ENCODE peak calls at places on chromosomes 13 and 19, in five cellular contexts. H is NT2/D1, G is BE2C, L is lung, U is SJCRH30. N is an unnamed sample. For H3K4me1 and H3K27me3, the result is how much of the 10 kb centered on the place peaks cover.

GRCh38 chr13:31495336-31495735 is 244.0 kb upstream of the RXFP2 start:
- DNase-seq in H (no peak), G (no peak), L (no peak), U (no peak), N (no peak)

GRCh38 chr13:83634601-83635000 is 247.7 kb downstream of the SLITRK1 start:
- DNase-seq in H (no peak), G (no peak), L (no peak), U (peak), N (no peak)

GRCh38 chr19:6483235-6483634 is 1.6 kb upstream of the DENND1C start:
- DNase-seq in H (no peak), G (no peak), L (no peak), U (no peak), N (no peak)

GRCh38 chr13:62358646-62358932 is 942.9 kb upstream of the PCDH20 start:
- DNase-seq in H (no peak), G (no peak), L (no peak), U (no peak), N (no peak)

GRCh38 chr13:34733720-34734119 is 208.3 kb upstream of the NBEA start:
- DNase-seq in H (no peak), G (no peak), L (no peak), U (no peak), N (peak)

GRCh38 chr13:34352958-34353357 is 535.0 kb downstream of the RFC3 start:
- DNase-seq in H (no peak), G (no peak), L (no peak), U (no peak), N (no peak)

GRCh38 chr13:97348569-97349100 is 85.3 kb upstream of the RAP2A start:
- DNase-seq in H (no peak), G (no peak), L (no peak), U (no peak), N (no peak)

GRCh38 chr19:39238944-39239343 is 5.9 kb downstream of the IFNL3 start:
- DNase-seq in H (no peak), G (no peak), L (no peak), U (no peak), N (no peak)

GRCh38 chr19:3284759-3285646 is 60.5 kb downstream of the CELF5 start:
- DNase-seq in H (peak), G (peak), L (peak), U (peak), N (peak)

GRCh38 chr13:47598340-47598911 is 402.6 kb downstream of the SUCLA2 start:
- DNase-seq in H (no peak), G (no peak), L (no peak), U (peak), N (no peak)

GRCh38 chr13:90461398-90461797 is 886.1 kb upstream of the MIR17HG start:
- DNase-seq in H (no peak), G (no peak), L (no peak), U (no peak), N (no peak)

GRCh38 chr19:7264858-7265257 is 29.4 kb downstream of the INSR start:
- DNase-seq in H (no peak), G (no peak), L (no peak), U (no peak), N (no peak)

GRCh38 chr13:95605426-95606125 is 38.9 kb downstream of the DZIP1 start:
- DNase-seq in H (no peak), G (no peak), L (no peak), U (no peak), N (no peak)

GRCh38 chr19:30817965-30818364 is 445.8 kb downstream of the ZNF536 start:
- DNase-seq in H (no peak), G (no peak), L (no peak), U (no peak), N (no peak)

GRCh38 chr19:47377208-47377701 is 28.1 kb downstream of the DHX34 start:
- DNase-seq in H (no peak), G (no peak), L (no peak), U (no peak), N (no peak)

GRCh38 chr13:36370108-36370429 is 23.9 kb upstream of the SPART start:
- DNase-seq in H (no peak), G (no peak), L (no peak), U (no peak), N (no peak)

GRCh38 chr13:64186503-64186902 is 2770.9 kb upstream of the PCDH20 start:
- DNase-seq in H (no peak), G (no peak), L (no peak), U (no peak), N (no peak)

GRCh38 chr13:61685683-61686013 is 270.0 kb upstream of the PCDH20 start:
- DNase-seq in H (peak), G (peak), L (no peak), U (peak), N (peak)

GRCh38 chr13:107450931-107451330 is 764.4 kb downstream of the LIG4 start:
- DNase-seq in H (no peak), G (peak), L (peak), U (no peak), N (no peak)

GRCh38 chr13:110005563-110005962 is 219.2 kb upstream of the IRS2 start:
- DNase-seq in H (no peak), G (no peak), L (no peak), U (no peak), N (no peak)

GRCh38 chr13:60274664-60275063 is 110.9 kb upstream of the DIAPH3 start:
- DNase-seq in H (no peak), G (no peak), L (no peak), U (no peak), N (no peak)

GRCh38 chr13:104357174-104357573 is 1291.0 kb upstream of the SLC10A2 start:
- DNase-seq in H (peak), G (no peak), L (no peak), U (peak), N (no peak)

GRCh38 chr13:33322474-33322827 is 36.9 kb upstream of the STARD13 start:
- DNase-seq in H (no peak), G (no peak), L (no peak), U (peak), N (no peak)

GRCh38 chr13:32256243-32256642 is 58.9 kb downstream of the ZAR1L start:
- DNase-seq in H (no peak), G (no peak), L (no peak), U (no peak), N (no peak)

GRCh38 chr13:50850445-50850844 is 7.0 kb upstream of the DLEU7 start:
- DNase-seq in H (no peak), G (no peak), L (no peak), U (no peak), N (no peak)

GRCh38 chr19:40674291-40674690 is 16.2 kb downstream of the NUMBL start:
- DNase-seq in H (no peak), G (no peak), L (no peak), U (no peak), N (no peak)

GRCh38 chr19:11481777-11482383 is 1.0 kb upstream of the ELAVL3 start:
- DNase-seq in H (peak), G (peak), L (peak), U (no peak), N (peak)

GRCh38 chr19:11480927-11481776 is at the start of gene ELAVL3:
- DNase-seq in H (peak), G (peak), L (no peak), U (no peak), N (no peak)

GRCh38 chr19:11479090-11479469 is 1.8 kb downstream of the ELAVL3 start:
- DNase-seq in H (no peak), G (no peak), L (no peak), U (no peak), N (no peak)

GRCh38 chr19:11479470-11480080 is 1.3 kb downstream of the ELAVL3 start:
- DNase-seq in H (peak), G (peak), L (no peak), U (no peak), N (peak)

GRCh38 chr19:11480081-11480926 is 542 bp downstream of the ELAVL3 start:
- DNase-seq in H (no peak), G (peak), L (no peak), U (no peak), N (no peak)
- H3K4me3 ChIP-seq in H (peak), G (peak), L (no peak), U (no peak), N (no peak)

DNA sequence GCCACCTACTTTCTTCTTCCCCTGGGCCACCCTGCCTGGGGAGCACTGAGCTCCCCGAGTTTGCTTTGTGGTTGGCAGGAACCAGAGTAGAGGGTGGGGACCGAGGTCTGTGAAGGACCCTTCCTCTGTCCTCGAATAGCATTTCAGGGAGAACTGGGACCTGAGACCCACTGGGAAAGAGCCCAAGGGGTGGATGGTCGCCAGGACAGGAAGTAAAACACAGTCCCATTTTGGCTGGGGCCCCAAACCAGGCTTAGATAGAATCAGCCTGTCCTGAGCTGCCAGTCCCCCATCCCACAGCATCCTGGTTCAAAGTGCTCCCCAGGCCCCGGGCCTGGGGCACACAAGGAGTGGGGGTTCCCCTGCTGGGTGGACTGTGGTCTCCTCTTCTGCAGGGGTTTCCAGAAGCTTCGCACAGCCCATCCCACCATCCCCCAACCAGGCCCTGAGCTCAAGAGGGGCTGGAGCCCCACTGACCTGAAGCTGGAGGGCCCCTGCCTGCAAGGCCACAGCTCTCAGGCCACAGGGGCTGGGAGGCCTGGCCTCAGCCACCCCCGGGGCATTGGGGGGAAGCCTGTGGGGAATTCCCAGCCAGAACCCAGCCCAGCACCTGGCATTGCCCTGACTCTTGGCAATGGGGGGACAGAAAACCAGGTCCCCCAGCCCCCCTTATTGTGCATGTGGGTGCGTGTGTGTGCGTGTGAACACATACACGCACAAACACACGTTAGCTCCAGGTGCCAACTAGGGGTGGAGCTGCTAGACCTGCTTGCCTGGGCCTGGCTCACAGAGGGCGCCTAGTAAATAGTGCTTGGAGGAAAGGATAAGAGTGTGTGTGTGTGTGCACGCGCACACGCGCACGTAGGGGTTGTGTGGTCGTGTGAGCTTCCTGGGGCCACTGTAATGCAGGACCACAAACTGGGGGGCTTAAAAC is 994 bp upstream of the MKNK2 start:
- DNase-seq in H (no peak), G (no peak), L (no peak), U (no peak), N (no peak)
- H3K4me1 ChIP-seq in H (half or more), G (under half), L (under half), U (under half), N (under half)

GRCh38 chr19:53904909-53905308 is 4.2 kb upstream of the CACNG7 start:
- DNase-seq in H (no peak), G (no peak), L (no peak), U (no peak), N (no peak)

GRCh38 chr19:53907193-53907581 is 1.9 kb upstream of the CACNG7 start:
- DNase-seq in H (no peak), G (no peak), L (no peak), U (no peak), N (no peak)

GRCh38 chr19:53906211-53907192 is 2.6 kb upstream of the CACNG7 start:
- DNase-seq in H (no peak), G (peak), L (peak), U (peak), N (peak)

GRCh38 chr19:53907690-53908089 is 1.4 kb upstream of the CACNG7 start:
- DNase-seq in H (no peak), G (no peak), L (no peak), U (no peak), N (no peak)

GRCh38 chr19:53905787-53906186 is 3.3 kb upstream of the CACNG7 start:
- DNase-seq in H (no peak), G (no peak), L (no peak), U (no peak), N (no peak)
- H3K27me3 ChIP-seq in H (under half), G (half or more), L (under half), U (under half), N (under half)

DNA sequence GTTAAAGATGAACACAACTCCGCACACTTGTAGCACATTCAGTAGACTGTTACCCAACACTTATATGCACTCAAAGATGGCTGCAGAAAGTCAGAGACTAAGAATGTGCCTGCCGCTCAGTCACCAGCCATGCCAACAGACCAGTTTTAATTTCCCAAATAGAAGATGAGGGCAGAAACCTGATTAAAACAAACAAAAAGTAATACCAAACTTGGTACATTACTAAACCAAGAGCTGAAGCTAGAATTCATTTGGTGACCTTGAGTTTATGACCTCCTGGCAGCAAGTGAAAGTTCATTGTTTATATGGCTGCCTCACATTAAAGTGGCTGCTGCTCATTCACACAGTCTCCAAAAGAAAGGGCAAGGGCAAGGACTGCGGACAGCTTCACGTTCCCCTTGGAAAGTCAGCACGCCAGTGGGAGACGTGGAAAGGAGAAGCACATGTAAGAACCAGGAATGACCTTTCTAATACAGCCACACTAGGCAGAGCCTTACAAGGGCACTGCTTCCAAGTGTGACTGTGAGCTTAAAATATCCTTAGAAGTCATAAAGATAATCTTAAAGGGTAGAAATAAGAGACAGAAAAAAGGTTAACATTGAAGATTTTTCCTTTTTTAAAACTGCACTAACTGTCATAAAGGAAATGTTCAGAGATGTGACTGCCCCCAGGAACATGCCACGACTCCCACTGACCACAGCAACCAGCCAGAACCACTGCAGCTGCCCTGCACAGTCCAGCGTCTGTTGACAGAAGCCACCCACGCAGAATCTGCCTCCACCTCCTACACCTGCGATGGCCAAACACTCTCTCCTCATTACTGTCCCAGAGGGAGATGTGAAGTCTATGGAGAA is 73.5 kb downstream of the STK24 start:
- DNase-seq in H (no peak), G (no peak), L (no peak), U (peak), N (no peak)
- H3K4me3 ChIP-seq in H (no peak), G (no peak), L (no peak), U (no peak), N (no peak)

GRCh38 chr13:26019241-26019640 is 32.6 kb downstream of the SHISA2 start:
- DNase-seq in H (no peak), G (no peak), L (no peak), U (no peak), N (no peak)
- H3K4me1 ChIP-seq in H (under half), G (under half), L (under half), U (half or more), N (under half)

GRCh38 chr13:99086149-99086868 is 108.4 kb upstream of the DOCK9 start:
- DNase-seq in H (no peak), G (peak), L (peak), U (peak), N (peak)
- H3K27me3 ChIP-seq in H (half or more), G (half or more), L (under half), U (under half), N (under half)

GRCh38 chr19:1171755-1172352 is 2.2 kb downstream of the SBNO2 start:
- DNase-seq in H (no peak), G (no peak), L (no peak), U (peak), N (no peak)
- H3K4me3 ChIP-seq in H (peak), G (no peak), L (no peak), U (peak), N (peak)

GRCh38 chr19:58388175-58388526 is 1.1 kb downstream of the RPS5 start:
- DNase-seq in H (no peak), G (no peak), L (no peak), U (no peak), N (no peak)
- H3K4me1 ChIP-seq in H (under half), G (under half), L (under half), U (under half), N (under half)

GRCh38 chr19:35341565-35342225 is 6.0 kb upstream of the FFAR1 start:
- DNase-seq in H (no peak), G (no peak), L (no peak), U (no peak), N (no peak)
- H3K27me3 ChIP-seq in H (under half), G (under half), L (under half), U (under half), N (under half)

GRCh38 chr13:45627656-45628055 is 12.1 kb upstream of the ERICH6B start:
- DNase-seq in H (no peak), G (no peak), L (no peak), U (no peak), N (peak)
- H3K4me3 ChIP-seq in H (no peak), G (no peak), L (no peak), U (no peak), N (no peak)

N was measured in HAP-1.